ENCODE peak calls at places on chromosomes 6 and 20, in ten cellular contexts. D, M, F, O, U, H, P, S, J and A are unnamed samples.

GRCh38 chr6:148997863-148998262 is 251.0 kb downstream of the UST start:
- DNase-seq in M (no peak), J (no peak), D (no peak), F (no peak), S (no peak), U (no peak), H (no peak), O (no peak), P (peak), A (peak)

GRCh38 chr6:32825966-32826365 is 9.2 kb upstream of the HLA-DOB start:
- DNase-seq in J (no peak), O (peak), H (no peak), P (peak), S (no peak), F (peak), M (no peak), D (no peak), U (no peak), A (peak)

GRCh38 chr6:36609582-36609981 is 15.4 kb downstream of the SRSF3 start:
- DNase-seq in S (no peak), J (no peak), D (no peak), U (no peak), P (no peak), F (no peak), M (no peak), O (no peak), H (no peak), A (no peak)

GRCh38 chr6:156948240-156948639 is 171.1 kb downstream of the ARID1B start:
- DNase-seq in S (no peak), M (no peak), H (no peak), U (no peak), O (no peak), D (no peak), P (no peak), J (no peak), F (no peak), A (no peak)

GRCh38 chr20:58722877-58723627 is 30.5 kb downstream of the NPEPL1 start:
- DNase-seq in P (no peak), D (no peak), J (no peak), M (no peak), S (no peak), O (no peak), H (no peak), U (no peak), F (no peak), A (no peak)

GRCh38 chr6:166626177-166627038 is 643 bp downstream of the RPS6KA2 start:
- DNase-seq in M (peak), D (peak), U (no peak), F (peak), H (no peak), J (no peak), P (no peak), S (peak), O (peak), A (no peak)

GRCh38 chr20:34850969-34851368 is 21.7 kb downstream of the GGT7 start:
- DNase-seq in H (no peak), D (no peak), P (no peak), O (no peak), U (no peak), J (no peak), S (no peak), F (no peak), M (no peak), A (no peak)

GRCh38 chr6:32047855-32048766 is 9.9 kb downstream of the CYP21A2 start:
- DNase-seq in U (peak), J (peak), M (peak), S (peak), F (peak), P (peak), O (peak), H (peak), D (peak), A (peak)

GRCh38 chr6:125587624-125588023 is 161.8 kb upstream of the HEY2 start:
- DNase-seq in F (no peak), J (no peak), M (no peak), D (no peak), O (no peak), U (no peak), H (no peak), P (no peak), S (no peak), A (no peak)